ENCODE peak calls at places on chromosomes 12 and 14, in four cellular contexts. Q, L, C and R are unnamed samples.

GRCh38 chr12:104467346-104467837 is 10.6 kb downstream of the CHST11 start:
- DNase-seq in Q (peak), L (no peak), C (no peak), R (no peak)

GRCh38 chr14:63737582-63738006 is 9.7 kb upstream of the SGPP1 start:
- DNase-seq in Q (no peak), L (no peak), C (no peak), R (no peak)

GRCh38 chr12:48034835-48035805 is 30.8 kb upstream of the COL2A1 start:
- DNase-seq in Q (no peak), L (no peak), C (no peak), R (no peak)

GRCh38 chr12:15963271-15963670 is 52.1 kb downstream of the DERA start:
- DNase-seq in Q (no peak), L (no peak), C (no peak), R (no peak)

GRCh38 chr14:94081386-94081820 is 293 bp downstream of the IFI27L1 start:
- DNase-seq in Q (no peak), L (no peak), C (no peak), R (no peak)

GRCh38 chr14:76719664-76720063 is 41.6 kb upstream of the VASH1 start:
- DNase-seq in Q (no peak), L (no peak), C (no peak), R (no peak)

GRCh38 chr14:50099335-50099734 is 17.0 kb downstream of the VCPKMT start:
- DNase-seq in Q (no peak), L (peak), C (no peak), R (peak)

GRCh38 chr12:104605685-104606084 is 148.9 kb downstream of the CHST11 start:
- DNase-seq in Q (no peak), L (no peak), C (no peak), R (no peak)

GRCh38 chr14:27371209-27371608 is 773.4 kb upstream of the NOVA1 start:
- DNase-seq in Q (no peak), L (no peak), C (no peak), R (no peak)

GRCh38 chr14:55353686-55354467 is 57.8 kb downstream of the ATG14 start:
- DNase-seq in Q (no peak), L (no peak), C (peak), R (peak)

GRCh38 chr12:132337557-132337956 is 8.2 kb upstream of the GALNT9 start:
- DNase-seq in Q (peak), L (no peak), C (no peak), R (no peak)

GRCh38 chr12:57127101-57127709 is 1.1 kb upstream of the LRP1 start:
- DNase-seq in Q (peak), L (peak), C (peak), R (peak)

GRCh38 chr12:103758310-103759089 is 82.5 kb downstream of the NT5DC3 start:
- DNase-seq in Q (no peak), L (no peak), C (no peak), R (no peak)

GRCh38 chr12:66176525-66176924 is 6.7 kb upstream of the TMBIM4 start:
- DNase-seq in Q (no peak), L (no peak), C (no peak), R (no peak)

GRCh38 chr14:70359076-70359424 is 433 bp downstream of the COX16 start:
- DNase-seq in Q (no peak), L (no peak), C (no peak), R (no peak)
- TF ChIP-seq FOSL1 in Q (no peak), L (no peak), C (no peak), R (no peak)

GRCh38 chr12:13443498-13443897 is 247.0 kb downstream of the EMP1 start:
- DNase-seq in Q (no peak), L (no peak), C (no peak), R (no peak)
- TF ChIP-seq CEBPB in Q (no peak), L (no peak), C (no peak), R (no peak)

GRCh38 chr12:93176166-93176565 is 201.6 kb upstream of the NUDT4 start:
- DNase-seq in Q (no peak), L (no peak), C (no peak), R (no peak)

GRCh38 chr12:93174473-93174872 is 203.3 kb upstream of the NUDT4 start:
- DNase-seq in Q (no peak), L (no peak), C (no peak), R (no peak)

GRCh38 chr12:93176610-93177126 is 201.1 kb upstream of the NUDT4 start:
- DNase-seq in Q (no peak), L (peak), C (no peak), R (no peak)

GRCh38 chr12:93174048-93174447 is 203.7 kb upstream of the NUDT4 start:
- DNase-seq in Q (no peak), L (no peak), C (no peak), R (no peak)

GRCh38 chr12:93173178-93173957 is 204.4 kb upstream of the NUDT4 start:
- DNase-seq in Q (no peak), L (no peak), C (no peak), R (no peak)
- TF ChIP-seq FOSL1 in Q (no peak), L (no peak), C (no peak), R (no peak)

DNA sequence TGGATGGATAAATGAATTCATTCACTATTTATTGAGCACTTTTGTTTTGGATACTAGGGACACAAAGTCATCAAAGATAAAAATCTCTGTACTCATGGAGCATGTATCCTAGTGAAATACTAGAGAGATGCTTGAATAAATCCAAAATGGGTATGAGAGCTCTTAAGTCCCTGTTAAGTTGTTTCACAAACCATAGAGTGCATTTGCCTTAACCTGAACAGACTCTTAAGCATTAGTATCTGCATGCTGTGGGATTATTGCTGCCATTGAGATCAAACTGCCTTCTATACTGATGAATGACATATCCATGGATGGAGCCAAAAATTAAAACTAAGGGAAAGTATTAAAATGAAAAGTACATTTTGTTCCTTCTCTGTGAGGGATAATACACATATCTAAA is 206.5 kb upstream of the KRR1 start:
- DNase-seq in Q (no peak), L (no peak), C (no peak), R (no peak)
- TF ChIP-seq CEBPB in Q (no peak), L (no peak), C (no peak), R (no peak)

GRCh38 chr14:69321601-69322330 is 61.8 kb downstream of the GALNT16 start:
- DNase-seq in Q (no peak), L (no peak), C (no peak), R (no peak)

GRCh38 chr14:69325086-69325485 is 65.1 kb downstream of the GALNT16 start:
- DNase-seq in Q (no peak), L (no peak), C (no peak), R (no peak)

GRCh38 chr14:69324341-69324931 is 64.5 kb downstream of the GALNT16 start:
- DNase-seq in Q (no peak), L (no peak), C (no peak), R (no peak)

GRCh38 chr14:69325646-69326265 is 65.8 kb downstream of the GALNT16 start:
- DNase-seq in Q (peak), L (no peak), C (no peak), R (no peak)

DNA sequence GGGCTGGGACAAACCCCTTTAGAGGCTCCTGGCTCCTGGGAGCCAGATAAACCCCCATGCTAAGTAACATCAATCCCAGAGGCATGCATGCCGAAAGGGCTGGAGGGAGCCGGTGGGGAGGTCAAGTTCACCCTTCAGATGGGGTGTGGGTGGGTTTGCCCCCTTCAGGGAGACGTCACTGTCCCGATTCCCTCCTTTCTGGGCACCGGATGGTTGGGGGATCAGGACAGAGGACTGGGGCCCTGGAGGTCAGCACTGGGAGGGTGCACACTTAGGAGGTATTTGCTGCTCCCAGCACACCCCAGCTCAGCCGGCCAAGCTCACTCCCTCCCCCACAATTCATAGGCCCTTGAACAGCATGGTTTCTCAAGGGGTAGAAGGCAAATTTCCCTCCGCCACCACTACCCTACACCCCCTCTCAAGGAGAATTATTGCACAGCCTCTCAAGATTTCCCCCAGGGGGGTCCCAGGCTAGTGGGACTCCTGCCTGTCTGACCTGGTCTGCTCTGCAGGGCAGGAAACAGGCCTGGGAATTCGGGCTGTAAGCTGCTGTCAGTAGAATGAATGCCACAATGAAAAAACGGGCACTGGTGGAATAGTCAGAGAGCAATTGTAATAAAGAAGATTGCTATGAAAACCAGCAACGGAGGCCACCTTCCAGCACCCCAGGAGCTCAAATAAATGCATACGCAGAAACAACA is 63.5 kb downstream of the GALNT16 start:
- DNase-seq in Q (no peak), L (no peak), C (no peak), R (no peak)
- TF ChIP-seq FOSL1 in Q (no peak), L (no peak), C (no peak), R (no peak)